ENCODE peak calls at places on chromosomes 2 and 18, in four cellular contexts. Y is AML-193, V is mucosa of gallbladder, W is mesendoderm. F is an unnamed sample.

GRCh38 chr18:68660355-68661183 is 54.3 kb downstream of the TMX3 start:
- DNase-seq in V (no peak), Y (peak; percentile 33), W (peak; percentile 48), F (no peak)

GRCh38 chr2:74740395-74741075 is 86.5 kb downstream of the SEMA4F start:
- DNase-seq in V (peak; percentile 67), W (peak; percentile 88), Y (peak; percentile 63), F (peak; percentile 46)

GRCh38 chr2:95043300-95043786 is 17.8 kb downstream of the MAL start:
- DNase-seq in W (peak; percentile 33), V (peak; percentile 63), Y (no peak), F (peak; percentile 83)

GRCh38 chr2:100137318-100137717 is 5.1 kb downstream of the AFF3 start:
- DNase-seq in W (no peak), V (no peak), Y (no peak), F (no peak)

GRCh38 chr18:39624934-39625333 is 2059.3 kb upstream of the CELF4 start:
- DNase-seq in Y (no peak), V (no peak), W (peak; percentile 90), F (no peak)

GRCh38 chr2:127107622-127107999 is 657 bp upstream of the BIN1 start:
- DNase-seq in W (peak; percentile 62), V (no peak), Y (peak; percentile 41), F (no peak)

GRCh38 chr2:134683561-134684112 is 35.2 kb downstream of the TMEM163 start:
- DNase-seq in V (peak; percentile 40), W (no peak), Y (no peak), F (peak; percentile 90)

GRCh38 chr2:74778381-74779371 is 55.3 kb upstream of the HK2 start:
- DNase-seq in Y (no peak), W (peak; percentile 97), V (no peak), F (no peak)

GRCh38 chr2:241981076-241981700 is 111.7 kb downstream of the RTP5 start:
- DNase-seq in V (no peak), Y (no peak), W (no peak), F (no peak)

GRCh38 chr2:10425656-10426055 is 22.5 kb downstream of the ODC1 start:
- DNase-seq in W (no peak), Y (no peak), V (no peak), F (no peak)

GRCh38 chr2:191351921-191352320 is 106.7 kb downstream of the MYO1B start:
- DNase-seq in W (no peak), Y (no peak), V (no peak), F (no peak)

GRCh38 chr2:240594511-240595380 is 8.2 kb downstream of the CAPN10 start:
- DNase-seq in V (no peak), Y (no peak), W (no peak), F (no peak)

GRCh38 chr2:179020156-179020750 is 29.7 kb downstream of the CCDC141 start:
- DNase-seq in Y (peak; percentile 22), V (no peak), W (peak; percentile 70), F (peak; percentile 34)

GRCh38 chr18:79799619-79800352 is 2.0 kb downstream of the KCNG2 start:
- DNase-seq in W (no peak), Y (peak; percentile 9), V (no peak), F (no peak)

GRCh38 chr2:119292226-119292625 is 68.6 kb downstream of the STEAP3 start:
- DNase-seq in W (no peak), V (no peak), Y (no peak), F (peak; percentile 38)

GRCh38 chr18:34222396-34223163 is 2.1 kb downstream of the NOL4 start:
- DNase-seq in W (peak; percentile 82), V (no peak), Y (no peak), F (no peak)

GRCh38 chr2:88227446-88227845 is 57.3 kb downstream of the THNSL2 start:
- DNase-seq in V (no peak), Y (no peak), W (peak; percentile 62), F (no peak)

GRCh38 chr2:31137211-31138036 is 816 bp downstream of the GALNT14 start:
- DNase-seq in Y (no peak), W (peak; percentile 79), V (no peak), F (peak; percentile 19)

GRCh38 chr2:127128508-127128907 is 21.6 kb upstream of the BIN1 start:
- DNase-seq in Y (no peak), W (peak; percentile 82), V (peak; percentile 58), F (peak; percentile 88)

GRCh38 chr2:67259581-67260347 is 137.4 kb upstream of the ETAA1 start:
- DNase-seq in V (peak; percentile 57), W (no peak), Y (no peak), F (peak; percentile 31)

GRCh38 chr2:155382781-155383180 is 684.3 kb downstream of the KCNJ3 start:
- DNase-seq in W (no peak), V (no peak), Y (no peak), F (no peak)

GRCh38 chr2:202109139-202109736 is 36.2 kb downstream of the KIAA2012 start:
- DNase-seq in Y (no peak), W (no peak), V (no peak), F (no peak)

GRCh38 chr18:519019-519879 is 18.7 kb upstream of the COLEC12 start:
- DNase-seq in W (peak; percentile 43), V (no peak), Y (peak; percentile 27), F (peak; percentile 70)

GRCh38 chr18:57062841-57063240 is 84.0 kb upstream of the BOD1L2 start:
- DNase-seq in Y (no peak), W (no peak), V (no peak), F (no peak)

GRCh38 chr2:95143838-95144237 is 15.8 kb downstream of the ZNF514 start:
- DNase-seq in V (no peak), Y (no peak), W (no peak), F (no peak)

GRCh38 chr2:181106789-181107418 is 126.5 kb downstream of the UBE2E3 start:
- DNase-seq in W (peak; percentile 21), Y (peak; percentile 11), V (no peak), F (no peak)

GRCh38 chr2:69031466-69031865 is 18.5 kb downstream of the ANTXR1 start:
- DNase-seq in V (no peak), W (no peak), Y (no peak), F (no peak)

GRCh38 chr2:74658516-74658915 is 4.5 kb downstream of the SEMA4F start:
- DNase-seq in V (no peak), Y (no peak), W (no peak), F (no peak)

GRCh38 chr2:67604360-67604759 is 207.2 kb downstream of the ETAA1 start:
- DNase-seq in Y (no peak), W (peak; percentile 16), V (no peak), F (no peak)

F was measured in body of pancreas.